ENCODE peak calls at places on chromosomes 12 and 14, in five cellular contexts. One of them, this sample, is unnamed.
A peak's percentile ranks its signal among the peaks of the same experiment; 100 is the strongest.

GRCh38 chr12:132282031-132282949 is 47.1 kb downstream of the GALNT9 start:
- DNase-seq in astrocyte of the spinal cord: no peak
- DNase-seq in SK-N-SH: no peak
- DNase-seq in K562: no peak
- DNase-seq in fibroblast of mammary gland: no peak
- DNase-seq in this sample: no peak

GRCh38 chr14:89041245-89041585 is 216.8 kb downstream of the TTC8 start:
- DNase-seq in K562: no peak
- DNase-seq in astrocyte of the spinal cord: no peak
- DNase-seq in fibroblast of mammary gland: no peak
- DNase-seq in SK-N-SH: peak; percentile 69
- DNase-seq in this sample: no peak

GRCh38 chr14:103896578-103896977 is 31.7 kb upstream of the TDRD9 start:
- DNase-seq in fibroblast of mammary gland: no peak
- DNase-seq in K562: no peak
- DNase-seq in SK-N-SH: peak; percentile 32
- DNase-seq in astrocyte of the spinal cord: no peak
- DNase-seq in this sample: no peak

GRCh38 chr14:60575008-60575407 is 66.1 kb downstream of the SIX6 start:
- DNase-seq in SK-N-SH: no peak
- DNase-seq in fibroblast of mammary gland: no peak
- DNase-seq in astrocyte of the spinal cord: no peak
- DNase-seq in K562: no peak
- DNase-seq in this sample: no peak

GRCh38 chr12:104738371-104738710 is 219.7 kb downstream of the SLC41A2 start:
- DNase-seq in astrocyte of the spinal cord: no peak
- DNase-seq in K562: no peak
- DNase-seq in SK-N-SH: no peak
- DNase-seq in fibroblast of mammary gland: no peak
- DNase-seq in this sample: no peak

GRCh38 chr14:23052671-23053070 is 4.6 kb downstream of the CDH24 start:
- DNase-seq in SK-N-SH: no peak
- DNase-seq in K562: no peak
- DNase-seq in fibroblast of mammary gland: no peak
- DNase-seq in astrocyte of the spinal cord: no peak
- DNase-seq in this sample: no peak

GRCh38 chr14:36619131-36619530 is 36.7 kb upstream of the NKX2-8 start:
- DNase-seq in fibroblast of mammary gland: no peak
- DNase-seq in SK-N-SH: no peak
- DNase-seq in astrocyte of the spinal cord: no peak
- DNase-seq in K562: no peak
- DNase-seq in this sample: no peak

GRCh38 chr14:90644882-90645281 is 171.3 kb downstream of the TTC7B start:
- DNase-seq in fibroblast of mammary gland: peak; percentile 82
- DNase-seq in SK-N-SH: no peak
- DNase-seq in K562: no peak
- DNase-seq in astrocyte of the spinal cord: no peak
- DNase-seq in this sample: no peak

GRCh38 chr14:101087614-101088394 is 184.3 kb upstream of the RTL1 start:
- DNase-seq in astrocyte of the spinal cord: peak; percentile 41
- DNase-seq in fibroblast of mammary gland: no peak
- DNase-seq in SK-N-SH: no peak
- DNase-seq in K562: no peak
- DNase-seq in this sample: no peak

GRCh38 chr12:105659355-105660075 is 329.0 kb downstream of the C12orf75 start:
- DNase-seq in astrocyte of the spinal cord: peak; percentile 31
- DNase-seq in fibroblast of mammary gland: no peak
- DNase-seq in K562: no peak
- DNase-seq in SK-N-SH: no peak
- DNase-seq in this sample: no peak

GRCh38 chr14:31927348-31927826 is 149.7 kb upstream of the ARHGAP5 start:
- DNase-seq in fibroblast of mammary gland: peak; percentile 96
- DNase-seq in SK-N-SH: no peak
- DNase-seq in astrocyte of the spinal cord: peak; percentile 95
- DNase-seq in K562: no peak
- DNase-seq in this sample: peak; percentile 91

GRCh38 chr14:49849213-49849847 is 3.3 kb downstream of the NEMF start:
- DNase-seq in SK-N-SH: no peak
- DNase-seq in K562: no peak
- DNase-seq in fibroblast of mammary gland: no peak
- DNase-seq in astrocyte of the spinal cord: no peak
- DNase-seq in this sample: no peak

GRCh38 chr12:92649511-92650227 is 53.1 kb upstream of the PLEKHG7 start:
- DNase-seq in K562: peak; percentile 42
- DNase-seq in SK-N-SH: peak; percentile 65
- DNase-seq in fibroblast of mammary gland: peak; percentile 91
- DNase-seq in astrocyte of the spinal cord: peak; percentile 83
- DNase-seq in this sample: peak; percentile 60

GRCh38 chr14:65486856-65487255 is 74.3 kb downstream of the FUT8 start:
- DNase-seq in K562: no peak
- DNase-seq in fibroblast of mammary gland: no peak
- DNase-seq in astrocyte of the spinal cord: peak; percentile 25
- DNase-seq in SK-N-SH: no peak
- DNase-seq in this sample: no peak

GRCh38 chr12:109822416-109822815 is 10.8 kb downstream of the TRPV4 start:
- DNase-seq in SK-N-SH: no peak
- DNase-seq in fibroblast of mammary gland: no peak
- DNase-seq in astrocyte of the spinal cord: no peak
- DNase-seq in K562: no peak
- DNase-seq in this sample: no peak

GRCh38 chr14:60839657-60840056 is 105.1 kb downstream of the MNAT1 start:
- DNase-seq in K562: no peak
- DNase-seq in SK-N-SH: no peak
- DNase-seq in astrocyte of the spinal cord: no peak
- DNase-seq in fibroblast of mammary gland: no peak
- DNase-seq in this sample: no peak

GRCh38 chr12:117832459-117833457 is 136.0 kb downstream of the KSR2 start:
- DNase-seq in astrocyte of the spinal cord: peak; percentile 46
- DNase-seq in fibroblast of mammary gland: peak; percentile 8
- DNase-seq in SK-N-SH: no peak
- DNase-seq in K562: no peak
- DNase-seq in this sample: no peak

GRCh38 chr12:5305425-5305824 is 126.5 kb upstream of the NTF3 start:
- DNase-seq in fibroblast of mammary gland: no peak
- DNase-seq in astrocyte of the spinal cord: no peak
- DNase-seq in K562: no peak
- DNase-seq in SK-N-SH: no peak
- DNase-seq in this sample: no peak

DNA sequence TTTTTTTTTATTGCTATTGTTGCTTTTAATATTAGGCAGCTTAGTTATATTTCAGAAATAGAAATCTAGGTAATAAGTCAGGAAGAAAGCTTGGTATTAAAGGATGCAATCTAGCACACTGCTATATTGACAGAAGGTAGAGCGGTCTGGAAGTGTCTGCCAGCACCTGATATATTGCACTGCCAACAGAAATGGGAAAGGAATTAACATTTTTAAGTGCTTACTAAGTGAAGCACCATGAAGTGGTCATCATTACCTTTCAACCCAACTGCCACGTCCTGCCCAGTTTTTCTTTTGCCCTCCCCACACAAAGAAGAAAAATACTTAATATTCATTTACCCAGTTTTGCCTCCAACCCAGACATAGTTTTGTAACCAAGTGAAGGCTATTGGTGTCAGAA is 163.5 kb downstream of the KITLG start:
- DNase-seq in SK-N-SH: no peak
- DNase-seq in K562: no peak
- DNase-seq in fibroblast of mammary gland: peak; percentile 20
- DNase-seq in astrocyte of the spinal cord: no peak
- DNase-seq in this sample: no peak
- H3K4me3 ChIP-seq in SK-N-SH: peak overlapping the region; percentile 61
- H3K4me3 ChIP-seq in K562: no peak overlapping the region
- H3K4me3 ChIP-seq in fibroblast of mammary gland: no peak overlapping the region
- H3K4me3 ChIP-seq in astrocyte of the spinal cord: no peak overlapping the region
- H3K4me3 ChIP-seq in this sample: no peak overlapping the region

GRCh38 chr12:30457621-30458289 is 237.9 kb downstream of the IPO8 start:
- DNase-seq in fibroblast of mammary gland: peak; percentile 96
- DNase-seq in SK-N-SH: peak; percentile 14
- DNase-seq in K562: peak; percentile 44
- DNase-seq in astrocyte of the spinal cord: peak; percentile 72
- DNase-seq in this sample: peak; percentile 51
- TF ChIP-seq CTCF in fibroblast of mammary gland: peak; percentile 70
- TF ChIP-seq CTCF in SK-N-SH: peak; percentile 57
- TF ChIP-seq CTCF in K562: peak; percentile 46
- TF ChIP-seq CTCF in astrocyte of the spinal cord: peak; percentile 44
- TF ChIP-seq CTCF in this sample: no peak

GRCh38 chr12:107591095-107591375 is 94.6 kb upstream of the PWP1 start:
- DNase-seq in SK-N-SH: no peak
- DNase-seq in astrocyte of the spinal cord: peak; percentile 32
- DNase-seq in fibroblast of mammary gland: no peak
- DNase-seq in K562: no peak
- DNase-seq in this sample: no peak
- H3K4me3 ChIP-seq in SK-N-SH: no peak overlapping the region
- H3K4me3 ChIP-seq in astrocyte of the spinal cord: no peak overlapping the region
- H3K4me3 ChIP-seq in fibroblast of mammary gland: no peak overlapping the region
- H3K4me3 ChIP-seq in K562: no peak overlapping the region
- H3K4me3 ChIP-seq in this sample: no peak overlapping the region

GRCh38 chr14:33356167-33356566 is 417.5 kb downstream of the NPAS3 start:
- DNase-seq in astrocyte of the spinal cord: no peak
- DNase-seq in fibroblast of mammary gland: no peak
- DNase-seq in K562: no peak
- DNase-seq in SK-N-SH: no peak
- DNase-seq in this sample: no peak
- TF ChIP-seq CTCF in astrocyte of the spinal cord: no peak
- TF ChIP-seq CTCF in fibroblast of mammary gland: no peak
- TF ChIP-seq CTCF in K562: no peak
- TF ChIP-seq CTCF in SK-N-SH: no peak
- TF ChIP-seq CTCF in this sample: no peak